ENCODE peak calls at places on chromosomes 7 and 10, in five cellular contexts. Y, B, P, F and C are unnamed samples.
A peak's percentile ranks its signal among the peaks of the same experiment; 100 is the strongest.

GRCh38 chr7:104552102-104552501 is 223.7 kb downstream of the LHFPL3 start:
- DNase-seq in Y (no peak), F (peak; percentile 4), P (peak; percentile 18), B (no peak), C (peak; percentile 69)

GRCh38 chr10:71266147-71266917 is 52.7 kb upstream of the SLC29A3 start:
- DNase-seq in B (peak; percentile 81), P (peak; percentile 82), Y (no peak), F (peak; percentile 90), C (no peak)

GRCh38 chr10:551489-552252 is 137.8 kb downstream of the DIP2C start:
- DNase-seq in B (no peak), P (no peak), Y (peak; percentile 11), F (no peak), C (no peak)

GRCh38 chr10:28360175-28360574 is 57.3 kb upstream of the MPP7 start:
- DNase-seq in B (no peak), P (no peak), F (no peak), Y (no peak), C (no peak)

GRCh38 chr7:47941136-47941844 is 7.0 kb downstream of the PKD1L1 start:
- DNase-seq in Y (no peak), P (peak; percentile 78), B (no peak), F (peak; percentile 71), C (no peak)

GRCh38 chr10:70774810-70775678 is 10.1 kb downstream of the TBATA start:
- DNase-seq in P (no peak), F (no peak), Y (no peak), B (no peak), C (no peak)

GRCh38 chr10:27899058-27899457 is 99.8 kb downstream of the ODAD2 start:
- DNase-seq in P (no peak), F (no peak), Y (no peak), B (no peak), C (no peak)

GRCh38 chr7:10919923-10920322 is 53.7 kb upstream of the PHF14 start:
- DNase-seq in Y (no peak), F (no peak), B (no peak), P (no peak), C (no peak)

GRCh38 chr7:48781783-48782182 is 142.6 kb upstream of the CDC14C start:
- DNase-seq in B (no peak), Y (no peak), P (peak; percentile 68), F (no peak), C (no peak)

GRCh38 chr10:104077282-104078151 is 8.2 kb downstream of the COL17A1 start:
- DNase-seq in F (no peak), B (no peak), Y (no peak), P (no peak), C (no peak)

GRCh38 chr10:125742465-125742864 is 23.0 kb downstream of the EDRF1 start:
- DNase-seq in B (no peak), Y (no peak), F (no peak), P (peak; percentile 17), C (no peak)

GRCh38 chr10:111076682-111077661 is at the start of gene ADRA2A:
- DNase-seq in Y (no peak), F (peak; percentile 15), P (peak; percentile 43), B (no peak), C (peak; percentile 60)

GRCh38 chr7:127713758-127714157 is 61.8 kb downstream of the SND1 start:
- DNase-seq in F (no peak), Y (no peak), P (no peak), B (no peak), C (no peak)

GRCh38 chr7:26201261-26202018 is at the start of gene CBX3:
- DNase-seq in P (no peak), F (peak; percentile 70), B (peak; percentile 96), Y (peak; percentile 94), C (peak; percentile 82)

GRCh38 chr10:1153253-1153763 is 97.1 kb downstream of the WDR37 start:
- DNase-seq in P (no peak), Y (no peak), B (no peak), F (no peak), C (no peak)

GRCh38 chr7:2928613-2929311 is 84.7 kb upstream of the GNA12 start:
- DNase-seq in P (no peak), F (no peak), B (peak; percentile 83), Y (no peak), C (no peak)

GRCh38 chr10:30270247-30270646 is 78.8 kb downstream of the MTPAP start:
- DNase-seq in F (peak; percentile 13), P (peak; percentile 9), Y (no peak), B (no peak), C (no peak)

GRCh38 chr10:16732376-16732775 is 84.8 kb downstream of the RSU1 start:
- DNase-seq in P (peak; percentile 17), B (no peak), F (peak; percentile 27), Y (no peak), C (no peak)

GRCh38 chr10:5776150-5776880 is 36.9 kb downstream of the GDI2 start:
- DNase-seq in F (peak; percentile 50), P (no peak), Y (no peak), B (no peak), C (no peak)

GRCh38 chr7:7135074-7135473 is 47.3 kb upstream of the C1GALT1 start:
- DNase-seq in P (no peak), B (no peak), F (no peak), Y (no peak), C (no peak)

GRCh38 chr7:7134036-7134435 is 48.3 kb upstream of the C1GALT1 start:
- DNase-seq in B (no peak), P (no peak), Y (no peak), F (no peak), C (no peak)

GRCh38 chr7:7136857-7137309 is 45.5 kb upstream of the C1GALT1 start:
- DNase-seq in Y (no peak), B (no peak), F (no peak), P (no peak), C (no peak)

GRCh38 chr7:7136423-7136822 is 45.9 kb upstream of the C1GALT1 start:
- DNase-seq in Y (no peak), P (peak; percentile 30), F (no peak), B (no peak), C (no peak)

GRCh38 chr7:7138897-7139296 is 43.4 kb upstream of the C1GALT1 start:
- DNase-seq in Y (no peak), B (no peak), F (no peak), P (no peak), C (no peak)
- TF ChIP-seq CTCF in Y (no peak), B (no peak), F (no peak), P (no peak), C (no peak)

DNA sequence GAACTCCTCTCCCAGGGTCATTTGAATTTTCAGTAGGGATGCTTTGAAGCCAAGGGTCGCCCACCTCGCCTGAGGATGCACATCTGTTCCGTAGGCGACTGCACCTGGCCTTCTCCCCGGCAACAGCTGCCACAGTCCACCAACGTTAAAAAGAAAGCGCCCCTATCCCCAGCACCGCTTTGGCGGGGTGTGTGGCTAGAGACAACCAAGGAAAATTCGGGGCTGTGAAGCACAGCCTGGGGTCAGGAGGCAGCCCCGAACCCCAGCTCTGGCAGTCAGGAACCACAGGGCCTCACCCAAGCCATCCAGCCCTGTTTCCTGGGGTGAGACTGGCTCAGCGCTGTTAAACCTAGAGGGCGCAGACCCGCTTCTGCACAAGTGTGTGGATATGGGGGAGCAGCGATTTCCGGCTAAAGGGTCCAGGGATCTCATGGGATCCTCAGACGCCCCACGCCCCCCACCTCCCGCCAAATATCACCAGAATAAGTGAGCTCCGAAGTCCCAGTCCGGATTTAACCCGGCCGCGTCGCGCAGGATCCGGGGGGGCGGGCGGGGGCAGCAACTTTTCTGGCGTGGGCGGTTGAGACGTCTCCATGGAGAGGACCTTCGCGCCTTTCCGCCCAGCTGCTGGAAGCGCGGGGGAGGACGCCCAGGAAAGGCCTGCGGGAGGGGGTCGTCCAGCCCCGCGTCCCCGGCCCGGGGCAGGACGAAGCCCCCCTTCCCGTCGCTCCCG is 821 bp downstream of the ZC3HAV1L start:
- DNase-seq in Y (no peak), F (peak; percentile 27), B (no peak), P (peak; percentile 26), C (no peak)
- TF ChIP-seq CTCF in Y (no peak), F (no peak), B (no peak), P (no peak), C (no peak)

GRCh38 chr7:119197872-119198527 is 973.5 kb downstream of the ANKRD7 start:
- DNase-seq in F (peak; percentile 31), P (peak; percentile 53), B (no peak), Y (no peak), C (peak; percentile 25)
- TF ChIP-seq CTCF in F (peak; percentile 53), P (peak; percentile 83), B (peak; percentile 84), Y (peak; percentile 59), C (peak; percentile 75)

GRCh38 chr7:144997516-144997915 is 161.7 kb upstream of the TPK1 start:
- DNase-seq in P (no peak), F (no peak), B (no peak), Y (no peak), C (no peak)

DNA sequence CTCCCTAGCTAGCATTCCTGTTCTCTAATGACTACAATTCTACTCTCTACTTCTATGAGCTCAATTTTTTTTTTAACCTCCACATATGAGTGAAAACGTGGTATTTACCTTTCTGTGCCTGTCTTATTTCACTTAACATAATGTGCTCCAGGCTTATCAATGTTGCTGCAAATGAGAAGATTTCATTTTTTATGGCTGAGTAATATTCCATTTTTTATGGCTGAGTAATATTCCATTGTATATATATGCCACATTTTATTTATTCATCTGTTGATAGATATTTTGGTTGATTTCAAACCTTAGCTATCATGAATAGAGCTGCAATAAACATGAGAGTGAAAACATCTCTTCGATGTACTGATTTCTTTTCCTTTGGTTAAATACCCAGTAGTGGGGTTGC is 159.6 kb upstream of the TPK1 start:
- DNase-seq in B (no peak), P (no peak), F (no peak), Y (no peak), C (no peak)
- TF ChIP-seq CTCF in B (no peak), P (no peak), F (no peak), Y (no peak), C (no peak)

DNA sequence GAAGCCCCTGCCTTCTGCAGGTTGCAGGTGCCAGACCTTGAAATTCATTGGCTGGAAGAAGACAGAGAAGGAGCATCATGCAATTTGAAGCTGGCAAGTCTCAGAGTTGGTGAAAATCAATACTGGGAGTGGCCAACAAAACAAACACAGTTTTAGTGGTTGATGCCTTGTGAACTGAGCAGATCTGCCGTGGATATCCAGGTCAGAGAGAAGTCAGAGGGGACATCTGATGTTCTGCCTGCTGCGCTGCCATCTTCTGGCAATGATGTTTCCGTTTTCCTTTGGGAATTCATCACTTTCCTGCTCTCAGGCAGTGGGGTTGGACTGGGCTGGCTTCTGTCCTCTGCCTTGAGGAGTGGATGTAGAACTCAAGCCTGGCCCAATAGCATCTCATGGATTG is 132.0 kb downstream of the RPS24 start:
- DNase-seq in F (no peak), P (no peak), Y (no peak), B (no peak), C (peak; percentile 29)
- TF ChIP-seq CTCF in F (peak; percentile 25), P (peak; percentile 16), Y (no peak), B (peak; percentile 51), C (no peak)

GRCh38 chr7:1555813-1556540 is at the start of gene TMEM184A:
- DNase-seq in B (no peak), F (no peak), P (no peak), Y (no peak), C (no peak)
- TF ChIP-seq CTCF in B (peak; percentile 70), F (peak; percentile 18), P (peak; percentile 45), Y (peak; percentile 48), C (peak; percentile 45)